ENCODE peak calls at places on chromosomes 4 and X, in eight cellular contexts. S is hepatocyte, E is MM.1S, K is OCI-LY7, Q is GM23248, J is neural progenitor cell, D is SK-N-SH, W is HCT116. F is an unnamed sample.

GRCh38 chr4:188657365-188657764 is 518.1 kb downstream of the TRIML1 start:
- DNase-seq in S (no peak), E (no peak), K (no peak), Q (no peak), J (no peak), D (no peak), W (no peak), F (no peak)

GRCh38 chr4:6917445-6918241 is 8.0 kb downstream of the TBC1D14 start:
- DNase-seq in S (peak; percentile 92), E (no peak), K (peak; percentile 56), Q (no peak), J (peak; percentile 62), D (peak; percentile 56), W (peak; percentile 79), F (peak; percentile 24)

GRCh38 chrX:56813318-56813837 is 84.3 kb downstream of the NBDY start:
- DNase-seq in S (no peak), E (no peak), K (no peak), Q (peak; percentile 91), J (no peak), D (no peak), W (no peak), F (no peak)

GRCh38 chr4:112514449-112515277 is 1.3 kb downstream of the NEUROG2 start:
- DNase-seq in S (peak; percentile 28), E (peak; percentile 25), K (peak; percentile 26), Q (no peak), J (peak; percentile 64), D (peak; percentile 64), W (no peak), F (no peak)

GRCh38 chr4:89757154-89757723 is 79.7 kb downstream of the SNCA start:
- DNase-seq in S (no peak), E (no peak), K (no peak), Q (no peak), J (no peak), D (peak; percentile 4), W (no peak), F (no peak)

GRCh38 chr4:185716008-185716976 is 95.7 kb downstream of the SORBS2 start:
- DNase-seq in S (no peak), E (no peak), K (no peak), Q (no peak), J (no peak), D (peak; percentile 40), W (no peak), F (no peak)

GRCh38 chr4:2860391-2861348 is 17.0 kb downstream of the ADD1 start:
- DNase-seq in S (no peak), E (no peak), K (no peak), Q (no peak), J (peak; percentile 27), D (no peak), W (no peak), F (no peak)

GRCh38 chr4:156638925-156639605 is 332.5 kb downstream of the PDGFC start:
- DNase-seq in S (no peak), E (no peak), K (no peak), Q (peak; percentile 52), J (no peak), D (no peak), W (no peak), F (peak; percentile 33)

DNA sequence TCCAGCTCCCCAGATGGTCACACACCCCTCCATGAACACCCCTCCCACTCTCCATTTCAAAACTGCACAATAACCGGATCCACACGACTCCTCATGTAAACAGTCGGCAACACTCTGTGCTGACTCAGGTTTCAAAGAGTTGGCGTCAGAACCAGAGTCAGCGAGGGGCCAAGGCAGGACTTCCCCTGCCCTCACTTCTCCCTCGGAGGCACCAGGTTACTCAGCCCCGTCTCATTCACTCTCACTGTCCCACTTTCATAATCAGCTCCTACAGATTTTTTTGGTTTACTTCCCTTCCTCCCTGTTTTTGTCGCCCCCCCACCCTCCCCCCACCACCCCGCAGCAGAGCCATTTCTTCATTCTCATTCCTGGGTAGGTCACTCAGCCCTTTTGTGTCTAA is 2.7 kb upstream of the TIMP1 start:
- DNase-seq in S (peak; percentile 4), E (no peak), K (no peak), Q (peak; percentile 86), J (no peak), D (no peak), W (no peak), F (peak; percentile 75)
- H3K4me2 ChIP-seq in S (no peak overlapping the region), E (no peak overlapping the region), K (no peak overlapping the region), Q (no peak overlapping the region), J (no peak overlapping the region), D (no peak overlapping the region), W (peak overlapping the region; percentile 60), F (peak overlapping the region; percentile 57)

GRCh38 chrX:136182394-136182793 is 35.1 kb downstream of the FHL1 start:
- DNase-seq in S (no peak), E (no peak), K (no peak), Q (no peak), J (no peak), D (no peak), W (no peak), F (no peak)

GRCh38 chrX:136186023-136186413 is 38.7 kb downstream of the FHL1 start:
- DNase-seq in S (no peak), E (no peak), K (no peak), Q (no peak), J (no peak), D (no peak), W (no peak), F (no peak)

GRCh38 chrX:136185409-136186022 is 38.2 kb downstream of the FHL1 start:
- DNase-seq in S (no peak), E (no peak), K (no peak), Q (peak; percentile 71), J (no peak), D (no peak), W (peak; percentile 2), F (peak; percentile 41)

GRCh38 chrX:136183175-136183574 is 35.8 kb downstream of the FHL1 start:
- DNase-seq in S (no peak), E (no peak), K (no peak), Q (no peak), J (no peak), D (no peak), W (no peak), F (no peak)

DNA sequence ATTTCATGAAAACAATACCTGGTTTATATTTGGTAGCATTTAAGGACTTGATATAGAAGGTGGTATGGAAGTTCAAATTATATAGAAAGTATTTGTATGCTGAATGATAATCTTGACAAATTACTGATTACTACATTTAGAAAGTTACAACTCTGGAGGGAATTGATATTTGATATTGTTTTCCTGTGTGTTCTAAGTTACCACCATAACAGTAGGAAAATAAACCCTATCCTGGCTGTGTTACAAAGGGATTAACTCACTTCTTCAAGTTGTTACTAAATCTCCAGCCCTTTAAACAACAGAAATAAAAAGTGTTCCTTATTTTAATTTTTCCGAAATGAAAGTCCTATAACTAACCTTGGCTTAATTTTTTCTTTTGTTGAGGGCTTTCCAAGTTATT is 36.6 kb downstream of the FHL1 start:
- DNase-seq in S (no peak), E (no peak), K (no peak), Q (peak; percentile 36), J (no peak), D (no peak), W (no peak), F (no peak)
- H3K4me3 ChIP-seq in S (no peak overlapping the region), E (no peak overlapping the region), K (no peak overlapping the region), Q (peak overlapping the region; percentile 51), J (no peak overlapping the region), D (no peak overlapping the region), W (no peak overlapping the region), F (no peak overlapping the region)

GRCh38 chr4:104449537-104449936 is 45.2 kb downstream of the CXXC4 start:
- DNase-seq in S (no peak), E (no peak), K (no peak), Q (no peak), J (no peak), D (no peak), W (no peak), F (peak; percentile 11)

GRCh38 chr4:104447346-104447745 is 47.3 kb downstream of the CXXC4 start:
- DNase-seq in S (no peak), E (no peak), K (no peak), Q (no peak), J (no peak), D (no peak), W (no peak), F (no peak)

GRCh38 chr4:104444685-104445084 is 50.0 kb downstream of the CXXC4 start:
- DNase-seq in S (no peak), E (no peak), K (no peak), Q (no peak), J (no peak), D (no peak), W (no peak), F (no peak)

GRCh38 chr4:104451573-104451972 is 43.1 kb downstream of the CXXC4 start:
- DNase-seq in S (peak; percentile 40), E (peak; percentile 64), K (no peak), Q (no peak), J (peak; percentile 9), D (peak; percentile 1), W (no peak), F (no peak)

GRCh38 chr4:104446431-104446925 is 48.2 kb downstream of the CXXC4 start:
- DNase-seq in S (no peak), E (no peak), K (no peak), Q (no peak), J (no peak), D (no peak), W (no peak), F (no peak)
- TF ChIP-seq EZH2phosphoT487 in S (no peak), E (no peak), K (no peak), Q (no peak), J (no peak), D (no peak), W (no peak), F (no peak)

DNA sequence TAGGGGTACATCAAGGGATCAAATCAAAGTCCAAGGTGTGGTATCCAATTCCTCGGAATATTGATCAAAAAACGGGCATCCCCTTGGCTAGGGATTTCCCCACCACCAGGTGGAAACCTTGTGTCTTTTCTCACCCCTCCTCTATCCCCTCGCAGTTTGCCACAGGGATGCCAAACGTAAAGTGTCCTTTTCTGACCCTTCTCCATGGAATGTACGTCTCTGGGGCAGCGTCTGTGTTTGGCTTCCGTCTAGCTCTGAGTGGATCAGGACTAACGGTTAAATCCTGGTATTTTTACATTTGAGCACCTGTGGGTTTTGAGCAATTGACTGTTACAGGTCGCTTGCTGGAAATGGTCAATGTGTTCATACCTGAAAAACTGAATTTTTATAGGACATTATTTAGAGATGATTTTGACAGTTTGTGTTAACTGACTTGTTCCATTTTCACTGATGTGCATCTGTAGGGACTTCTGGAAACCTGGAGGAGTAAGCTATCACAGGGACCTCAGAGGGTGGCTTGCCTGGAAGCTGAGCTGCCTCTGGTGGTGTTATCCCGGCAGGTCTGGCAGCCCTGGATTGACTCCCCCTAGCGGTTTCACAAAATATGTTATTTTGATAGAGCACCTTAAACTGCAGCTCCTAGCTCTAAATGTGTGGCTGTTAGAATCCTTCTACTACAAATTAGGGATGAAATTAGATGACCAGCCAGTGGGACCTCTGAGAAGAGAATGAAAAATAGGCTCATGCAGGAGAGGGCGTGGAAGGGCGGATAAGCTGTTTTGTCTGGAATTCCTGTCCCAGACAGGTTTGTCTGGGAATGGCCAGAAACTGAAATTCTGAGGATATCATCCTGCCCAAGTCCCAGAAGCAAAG is 8.8 kb upstream of the MGST2 start:
- DNase-seq in S (peak; percentile 91), E (peak; percentile 77), K (peak; percentile 81), Q (peak; percentile 87), J (peak; percentile 88), D (peak; percentile 74), W (peak; percentile 74), F (peak; percentile 80)
- H3K4me2 ChIP-seq in S (peak overlapping the region; percentile 61), E (peak overlapping the region; percentile 33), K (no peak overlapping the region), Q (peak overlapping the region; percentile 85), J (peak overlapping the region; percentile 64), D (peak overlapping the region; percentile 62), W (peak overlapping the region; percentile 71), F (peak overlapping the region; percentile 75)

GRCh38 chrX:118729043-118729652 is 1.7 kb downstream of the IL13RA1 start:
- DNase-seq in S (no peak), E (no peak), K (no peak), Q (no peak), J (no peak), D (no peak), W (no peak), F (no peak)
- H3K4me3 ChIP-seq in S (no peak overlapping the region), E (no peak overlapping the region), K (no peak overlapping the region), Q (no peak overlapping the region), J (no peak overlapping the region), D (no peak overlapping the region), W (no peak overlapping the region), F (peak overlapping the region; percentile 80)